ENCODE peak calls at places on chromosomes 11 and 22, in five cellular contexts. Z, M, B, W and X are unnamed samples.

GRCh38 chr11:87260811-87261210 is 223.1 kb downstream of the TMEM135 start:
- DNase-seq in M (no peak), Z (no peak), W (no peak), B (peak; percentile 51), X (no peak)

GRCh38 chr11:116232364-116232801 is 540.4 kb downstream of the BUD13 start:
- DNase-seq in M (no peak), W (peak; percentile 54), B (peak; percentile 53), Z (no peak), X (no peak)

GRCh38 chr11:12537778-12538401 is 136.3 kb upstream of the TEAD1 start:
- DNase-seq in B (no peak), M (no peak), W (no peak), Z (no peak), X (no peak)

GRCh38 chr22:19582033-19582693 is 58.0 kb upstream of the CLDN5 start:
- DNase-seq in W (no peak), M (no peak), B (no peak), Z (no peak), X (no peak)

GRCh38 chr11:94776351-94777321 is 8.5 kb downstream of the AMOTL1 start:
- DNase-seq in W (no peak), M (no peak), B (peak; percentile 82), Z (no peak), X (no peak)

GRCh38 chr11:59368238-59369022 is 9.7 kb downstream of the OR5AN1 start:
- DNase-seq in W (no peak), B (no peak), M (no peak), Z (no peak), X (no peak)

GRCh38 chr22:19050117-19050516 is 72.1 kb downstream of the DGCR2 start:
- DNase-seq in M (no peak), Z (no peak), B (no peak), W (no peak), X (no peak)

GRCh38 chr11:116043857-116044256 is 539.6 kb upstream of the CADM1 start:
- DNase-seq in W (no peak), M (no peak), B (no peak), Z (no peak), X (no peak)

GRCh38 chr11:80524330-80524729 is 1083.5 kb upstream of the TENM4 start:
- DNase-seq in Z (no peak), B (no peak), M (no peak), W (peak; percentile 21), X (no peak)

GRCh38 chr11:134779179-134779578 is 367.1 kb upstream of the B3GAT1 start:
- DNase-seq in B (no peak), W (no peak), Z (no peak), M (no peak), X (no peak)

GRCh38 chr11:37006563-37006962 is 408.5 kb upstream of the RAG2 start:
- DNase-seq in W (no peak), B (no peak), Z (no peak), M (no peak), X (no peak)

GRCh38 chr11:13368041-13368446 is 90.5 kb downstream of the BMAL1 start:
- DNase-seq in M (no peak), W (no peak), Z (no peak), B (peak; percentile 76), X (no peak)

GRCh38 chr22:33867118-33867863 is 53.0 kb downstream of the LARGE1 start:
- DNase-seq in W (peak; percentile 74), B (peak; percentile 26), Z (no peak), M (no peak), X (no peak)

GRCh38 chr11:120651836-120652235 is 140.3 kb downstream of the GRIK4 start:
- DNase-seq in W (no peak), M (no peak), B (no peak), Z (no peak), X (no peak)

GRCh38 chr11:64288353-64288750 is 2.7 kb downstream of the GPR137 start:
- DNase-seq in M (no peak), B (no peak), Z (no peak), W (no peak), X (no peak)

GRCh38 chr11:10355257-10355661 is 50.4 kb downstream of the ADM start:
- DNase-seq in Z (no peak), W (no peak), B (peak; percentile 28), M (no peak), X (no peak)

GRCh38 chr22:27801616-27802388 is at the start of gene MN1:
- DNase-seq in W (peak; percentile 55), B (peak; percentile 66), M (no peak), Z (peak; percentile 72), X (peak; percentile 67)

GRCh38 chr22:26086359-26086758 is 82.9 kb upstream of the SEZ6L start:
- DNase-seq in Z (no peak), B (no peak), W (no peak), M (no peak), X (no peak)

GRCh38 chr11:36352919-36353318 is 56.8 kb downstream of the PRR5L start:
- DNase-seq in B (no peak), W (no peak), M (no peak), Z (no peak), X (no peak)

GRCh38 chr11:35099278-35100018 is 39.5 kb upstream of the CD44 start:
- DNase-seq in B (peak; percentile 78), W (no peak), M (no peak), Z (no peak), X (no peak)

GRCh38 chr11:128624269-128625170 is 37.2 kb upstream of the ETS1 start:
- DNase-seq in Z (no peak), M (no peak), W (no peak), B (no peak), X (no peak)

GRCh38 chr11:68340784-68341556 is 28.6 kb downstream of the LRP5 start:
- DNase-seq in W (no peak), B (no peak), Z (no peak), M (no peak), X (no peak)

GRCh38 chr11:123060265-123061000 is 1.5 kb downstream of the HSPA8 start:
- DNase-seq in B (no peak), M (peak; percentile 48), W (no peak), Z (no peak), X (no peak)

GRCh38 chr11:128522063-128522942 is 65.1 kb downstream of the ETS1 start:
- DNase-seq in M (peak; percentile 89), Z (peak; percentile 97), B (peak; percentile 99), W (peak; percentile 97), X (peak; percentile 96)

GRCh38 chr11:77558380-77558779 is 31.4 kb upstream of the AQP11 start:
- DNase-seq in Z (no peak), M (no peak), B (peak; percentile 4), W (no peak), X (no peak)

GRCh38 chr11:47355283-47356128 is 3.0 kb upstream of the MYBPC3 start:
- DNase-seq in B (peak; percentile 83), M (peak; percentile 95), W (peak; percentile 96), Z (peak; percentile 97), X (peak; percentile 97)

GRCh38 chr11:516400-516799 is 9.4 kb upstream of the RNH1 start:
- DNase-seq in W (no peak), M (no peak), Z (no peak), B (no peak), X (no peak)

GRCh38 chr11:12070446-12071267 is 39.7 kb upstream of the MICAL2 start:
- DNase-seq in M (no peak), W (no peak), B (no peak), Z (no peak), X (no peak)

GRCh38 chr22:10780281-10780680 is 4747.7 kb upstream of the OR11H1 start:
- DNase-seq in B (no peak), M (no peak), Z (no peak), W (no peak), X (no peak)
- H3K9me3 ChIP-seq in B (peaks cover 1% of the 10 kb centered on the region), M (peaks cover 11% of the 10 kb centered on the region), Z (peaks cover 5% of the 10 kb centered on the region), W (peaks cover 9% of the 10 kb centered on the region), X (peaks cover 47% of the 10 kb centered on the region)

GRCh38 chr11:78940500-78941225 is 366.0 kb upstream of the NARS2 start:
- DNase-seq in M (no peak), W (no peak), B (no peak), Z (no peak), X (no peak)
- H3K4me3 ChIP-seq in M (no peak overlapping the region), W (no peak overlapping the region), B (no peak overlapping the region), Z (no peak overlapping the region), X (no peak overlapping the region)

DNA sequence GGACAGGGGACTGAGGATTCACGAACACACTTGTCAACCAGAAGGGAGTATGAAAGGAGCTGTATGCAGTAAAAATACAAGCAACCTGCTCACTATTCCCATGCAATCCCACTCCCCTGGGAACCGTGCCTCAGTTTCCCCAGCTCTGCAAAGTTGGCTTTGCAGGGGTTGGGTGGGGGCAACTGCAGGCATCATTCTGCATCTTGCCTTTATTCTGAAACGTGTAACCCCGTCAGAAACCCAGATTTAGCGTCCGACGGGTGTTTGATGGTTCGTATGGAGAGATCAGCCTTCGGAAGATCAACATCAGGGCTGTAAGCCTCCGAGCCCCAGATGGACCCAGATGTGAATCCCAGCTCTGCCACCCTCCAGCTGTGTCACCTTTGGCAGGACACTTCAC is 3.6 kb downstream of the CYTH4 start:
- DNase-seq in Z (no peak), W (no peak), M (no peak), B (no peak), X (no peak)
- TF ChIP-seq CTCF in Z (no peak), W (no peak), M (no peak), B (no peak), X (no peak)

GRCh38 chr22:48835857-48836672 is 991.6 kb downstream of the BRD1 start:
- DNase-seq in Z (peak; percentile 57), W (no peak), B (no peak), M (no peak), X (no peak)
- H3K9me3 ChIP-seq in Z (no peaks in the 10 kb centered on the region), W (no peaks in the 10 kb centered on the region), B (peaks cover 7% of the 10 kb centered on the region), M (peaks cover 18% of the 10 kb centered on the region), X (no peaks in the 10 kb centered on the region)

DNA sequence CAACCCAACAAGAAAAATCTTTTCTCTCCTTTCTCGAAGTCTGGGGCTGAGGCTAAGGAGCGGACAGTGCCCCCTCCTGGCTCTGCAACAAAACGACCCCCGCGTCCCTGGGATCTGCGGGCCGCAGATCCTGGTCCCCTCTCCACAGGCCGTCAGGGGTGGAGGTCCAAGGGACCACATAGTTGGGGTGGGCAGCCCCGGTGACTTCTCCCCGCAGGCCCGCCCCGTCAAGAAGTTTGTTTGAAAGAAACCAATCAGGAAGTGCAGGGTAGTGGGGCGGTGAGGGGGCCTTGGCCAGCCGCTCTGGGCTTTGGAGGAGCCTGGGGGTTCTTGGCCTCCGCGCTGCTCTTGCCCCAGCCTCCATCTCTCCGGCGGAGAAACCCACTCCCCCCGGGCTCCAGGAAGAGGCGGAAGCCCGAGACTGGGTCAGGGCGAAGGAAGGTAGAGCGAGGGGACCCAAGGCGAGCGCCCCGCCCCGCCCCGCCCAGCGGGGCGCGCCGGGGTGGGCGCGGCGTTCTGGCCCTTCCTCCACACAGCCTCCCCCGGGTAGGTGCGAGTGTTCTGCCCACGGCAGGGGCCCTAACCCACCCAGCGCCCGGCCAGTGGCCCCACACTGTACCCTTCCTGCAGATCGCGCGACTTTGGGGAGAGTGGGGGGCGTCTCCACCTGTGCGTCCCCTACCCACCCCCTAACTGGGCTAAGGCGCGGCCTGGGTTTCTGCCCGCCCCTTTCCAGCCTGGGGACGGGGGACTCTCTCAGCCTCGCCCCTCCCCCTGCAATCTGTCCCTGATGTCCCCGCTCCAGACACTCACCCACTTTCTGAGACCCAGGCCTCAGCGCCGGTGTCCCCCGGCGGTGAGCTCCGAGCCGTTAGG is 1.3 kb downstream of the TP53I11 start:
- DNase-seq in M (no peak), B (peak; percentile 40), Z (peak; percentile 75), W (peak; percentile 72), X (peak; percentile 44)
- H3K4me3 ChIP-seq in M (peak overlapping the region; percentile 71), B (peak overlapping the region; percentile 85), Z (peak overlapping the region; percentile 90), W (peak overlapping the region; percentile 85), X (peak overlapping the region; percentile 77)